ENCODE peak calls at places on chromosomes 16 and 17, in five cellular contexts. Y is HepG2, N is GM12878, G is H1, L is K562. F is an unnamed sample.
A peak's percentile ranks its signal among the peaks of the same experiment; 100 is the strongest.

GRCh38 chr16:70158261-70158939 is 15.2 kb upstream of the CLEC18C start:
- DNase-seq in Y (no peak), G (no peak), N (no peak), L (peak; percentile 20), F (peak; percentile 12)

GRCh38 chr17:42313389-42313772 is 25.1 kb downstream of the STAT5A start:
- DNase-seq in L (no peak), N (no peak), G (no peak), Y (no peak), F (no peak)

GRCh38 chr17:74427048-74427762 is 4.7 kb upstream of the GPRC5C start:
- DNase-seq in L (no peak), Y (peak; percentile 92), N (no peak), G (no peak), F (no peak)

GRCh38 chr16:27223226-27223610 is 19.9 kb downstream of the KDM8 start:
- DNase-seq in G (no peak), L (no peak), Y (no peak), N (no peak), F (no peak)

GRCh38 chr17:80632046-80632581 is 87.5 kb downstream of the RPTOR start:
- DNase-seq in G (no peak), Y (peak; percentile 63), L (no peak), N (no peak), F (no peak)

GRCh38 chr17:40582328-40582901 is 17.1 kb upstream of the CCR7 start:
- DNase-seq in N (peak; percentile 99), G (no peak), Y (no peak), L (no peak), F (no peak)

GRCh38 chr16:84513111-84514065 is 8.9 kb upstream of the MEAK7 start:
- DNase-seq in G (no peak), N (no peak), L (no peak), Y (no peak), F (no peak)

GRCh38 chr16:4664538-4665418 is 28.6 kb upstream of the NUDT16L1 start:
- DNase-seq in Y (peak; percentile 75), G (no peak), N (no peak), L (no peak), F (no peak)

GRCh38 chr16:67396159-67396774 is 3.0 kb upstream of the TPPP3 start:
- DNase-seq in G (peak; percentile 80), N (no peak), L (peak; percentile 93), Y (peak; percentile 96), F (peak; percentile 87)

GRCh38 chr16:50002190-50002589 is 22.8 kb upstream of the CNEP1R1 start:
- DNase-seq in L (no peak), N (no peak), G (no peak), Y (no peak), F (no peak)

GRCh38 chr17:60577147-60577925 is 22.7 kb upstream of the PPM1D start:
- DNase-seq in G (no peak), N (peak; percentile 30), Y (peak; percentile 17), L (peak; percentile 31), F (peak; percentile 33)

GRCh38 chr16:24688359-24688758 is 41.1 kb upstream of the TNRC6A start:
- DNase-seq in Y (no peak), N (no peak), G (no peak), L (no peak), F (no peak)

GRCh38 chr17:56557682-56558081 is 35.8 kb upstream of the NOG start:
- DNase-seq in Y (no peak), N (no peak), G (no peak), L (no peak), F (no peak)

GRCh38 chr16:2535644-2536021 is 2.2 kb upstream of the PDPK1 start:
- DNase-seq in N (no peak), L (no peak), Y (no peak), G (no peak), F (no peak)

GRCh38 chr16:56193951-56194726 is 2.9 kb downstream of the GNAO1 start:
- DNase-seq in N (no peak), Y (peak; percentile 66), G (peak; percentile 99), L (peak; percentile 88), F (peak; percentile 92)

GRCh38 chr17:38454528-38454927 is 26.3 kb downstream of the ARHGAP23 start:
- DNase-seq in Y (no peak), N (no peak), G (no peak), L (no peak), F (peak; percentile 84)

GRCh38 chr17:14359251-14359939 is 58.5 kb downstream of the HS3ST3B1 start:
- DNase-seq in Y (peak; percentile 52), G (no peak), L (no peak), N (peak; percentile 26), F (no peak)

GRCh38 chr16:19639986-19640421 is 78.0 kb downstream of the KNOP1 start:
- DNase-seq in G (no peak), N (no peak), L (no peak), Y (no peak), F (no peak)
- TF ChIP-seq TAF1 in G (no peak), N (no peak), L (no peak), Y (no peak), F (no peak)

GRCh38 chr16:87722590-87723223 is 43.1 kb downstream of the KLHDC4 start:
- DNase-seq in Y (no peak), L (no peak), G (no peak), N (no peak), F (peak; percentile 64)
- H3K4me2 ChIP-seq in Y (no peak overlapping the region), L (peak overlapping the region; percentile 84), G (no peak overlapping the region), N (peak overlapping the region; percentile 13), F (no peak overlapping the region)

GRCh38 chr16:72169708-72170107 is 2.2 kb downstream of the PMFBP1 start:
- DNase-seq in Y (no peak), N (no peak), L (no peak), G (no peak), F (no peak)

GRCh38 chr16:72172105-72173034 is at the start of gene PMFBP1:
- DNase-seq in Y (peak; percentile 35), L (peak; percentile 19), N (peak; percentile 88), G (no peak), F (no peak)

GRCh38 chr16:72173997-72174396 is 2.0 kb upstream of the PMFBP1 start:
- DNase-seq in G (no peak), L (no peak), N (no peak), Y (no peak), F (no peak)

DNA sequence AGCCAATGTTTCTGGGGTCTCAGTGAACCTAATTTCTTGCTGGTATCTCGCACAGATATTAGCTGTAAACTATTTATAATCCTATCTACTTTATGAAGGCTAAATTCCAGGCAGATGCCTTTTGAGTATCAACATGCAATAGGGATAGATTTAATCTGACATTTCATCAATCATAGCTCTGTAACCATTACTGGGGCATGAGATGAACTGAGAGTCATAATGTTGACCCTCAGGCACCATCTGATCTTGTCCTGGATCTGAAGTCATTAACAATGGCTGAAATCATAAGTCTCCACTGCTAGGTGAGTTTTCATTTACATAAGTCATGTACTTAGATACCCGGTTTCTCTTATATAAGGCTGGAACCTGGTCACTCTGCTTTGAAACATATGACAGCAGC is 3.6 kb downstream of the PMFBP1 start:
- DNase-seq in N (no peak), L (no peak), G (no peak), Y (no peak), F (peak; percentile 41)
- TF ChIP-seq TAF1 in N (no peak), L (no peak), G (no peak), Y (no peak), F (no peak)

DNA sequence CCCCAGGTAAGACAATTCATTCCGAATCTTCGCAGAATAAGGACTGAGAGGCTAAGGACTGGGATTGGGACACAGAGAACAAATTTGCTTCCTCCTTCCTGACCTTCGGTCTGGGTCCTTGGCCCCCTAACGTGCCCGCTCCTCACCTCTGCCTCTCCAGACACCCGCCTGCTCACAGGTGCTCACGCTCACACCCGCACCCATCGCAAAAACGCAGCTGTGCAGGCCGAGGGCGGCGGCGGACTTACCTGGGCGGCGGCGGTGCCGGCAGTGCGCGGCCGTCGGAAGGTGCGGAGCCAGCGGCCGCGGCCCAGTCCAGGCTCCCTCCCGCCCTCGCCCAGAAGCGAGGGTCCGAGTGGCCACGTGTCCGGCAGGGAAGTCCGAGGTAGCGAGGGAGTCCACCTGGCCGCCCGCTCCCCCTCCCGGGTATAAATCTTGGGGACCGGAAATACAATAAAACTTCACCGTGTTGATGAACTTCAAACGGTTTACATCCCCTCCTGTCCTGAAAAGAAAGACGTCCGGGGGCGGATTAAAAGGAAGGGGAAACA is 7.2 kb upstream of the HOXB9 start:
- DNase-seq in Y (no peak), G (peak; percentile 69), L (no peak), N (no peak), F (no peak)
- H3K4me2 ChIP-seq in Y (no peak overlapping the region), G (peak overlapping the region; percentile 3), L (no peak overlapping the region), N (no peak overlapping the region), F (no peak overlapping the region)

GRCh38 chr16:89921131-89921698 is 1.9 kb upstream of the TUBB3 start:
- DNase-seq in L (no peak), G (no peak), Y (peak; percentile 55), N (no peak), F (no peak)

GRCh38 chr16:89922884-89923639 is at the start of gene TUBB3:
- DNase-seq in N (no peak), L (peak; percentile 91), Y (peak; percentile 73), G (peak; percentile 93), F (peak; percentile 97)

GRCh38 chr16:89923640-89924297 is 627 bp downstream of the TUBB3 start:
- DNase-seq in L (no peak), N (no peak), Y (peak; percentile 56), G (peak; percentile 81), F (peak; percentile 61)

GRCh38 chr16:89921699-89922476 is 1.3 kb upstream of the TUBB3 start:
- DNase-seq in Y (peak; percentile 85), G (peak; percentile 69), N (no peak), L (peak; percentile 76), F (peak; percentile 84)

GRCh38 chr16:89922477-89922883 is 662 bp upstream of the TUBB3 start:
- DNase-seq in G (peak; percentile 70), Y (peak; percentile 88), N (no peak), L (peak; percentile 55), F (peak; percentile 75)
- TF ChIP-seq TAF1 in G (no peak), Y (no peak), N (no peak), L (peak; percentile 68), F (no peak)

GRCh38 chr17:5237541-5238016 is 2.9 kb upstream of the SCIMP start:
- DNase-seq in G (peak; percentile 86), L (peak; percentile 73), Y (peak; percentile 81), N (peak; percentile 93), F (peak; percentile 72)

GRCh38 chr17:5236871-5237540 is 2.3 kb upstream of the SCIMP start:
- DNase-seq in Y (no peak), G (no peak), N (no peak), L (no peak), F (no peak)

GRCh38 chr17:5238333-5238732 is 3.7 kb upstream of the SCIMP start:
- DNase-seq in L (no peak), G (no peak), N (no peak), Y (no peak), F (no peak)

GRCh38 chr17:5234645-5235576 is at the start of gene SCIMP:
- DNase-seq in G (no peak), N (peak; percentile 82), Y (no peak), L (no peak), F (no peak)
- H3K4me2 ChIP-seq in G (no peak within 1 kb of the TSS), N (peak within 1 kb of the TSS; percentile 98), Y (no peak within 1 kb of the TSS), L (no peak within 1 kb of the TSS), F (no peak within 1 kb of the TSS)

GRCh38 chr16:10871157-10871991 is 5.6 kb upstream of the CIITA start:
- DNase-seq in Y (peak; percentile 28), N (peak; percentile 86), L (no peak), G (no peak), F (no peak)
- TF ChIP-seq TAF1 in Y (no peak), N (no peak), L (no peak), G (no peak), F (no peak)

F was measured in SK-N-SH.